ENCODE peak calls at places on chromosomes 5 and 9, in ten cellular contexts. W, X, V, J, Q, Z, T, E, S and B are unnamed samples.
A peak's percentile ranks its signal among the peaks of the same experiment; 100 is the strongest.

GRCh38 chr5:85868070-85868469 is 749.7 kb upstream of the COX7C start:
- DNase-seq in V (no peak), Z (no peak), J (no peak), W (no peak), S (no peak), Q (no peak), E (no peak), T (no peak), X (no peak), B (no peak)

GRCh38 chr5:34998058-34998789 is 49.5 kb downstream of the AGXT2 start:
- DNase-seq in Z (no peak), X (no peak), V (no peak), T (no peak), Q (no peak), S (peak; percentile 57), W (no peak), J (no peak), E (peak; percentile 71), B (no peak)

GRCh38 chr5:157860898-157861894 is 2.3 kb upstream of the CLINT1 start:
- DNase-seq in T (peak; percentile 68), Q (no peak), E (no peak), X (peak; percentile 46), Z (no peak), W (no peak), J (no peak), S (no peak), V (no peak), B (peak; percentile 40)

GRCh38 chr9:124290053-124290581 is 32.4 kb downstream of the NEK6 start:
- DNase-seq in J (no peak), Q (no peak), Z (no peak), V (no peak), W (no peak), T (no peak), E (no peak), S (no peak), X (peak; percentile 80), B (no peak)

GRCh38 chr5:160312139-160312959 is at the start of gene CCNJL:
- DNase-seq in E (peak; percentile 43), W (peak; percentile 58), S (no peak), V (no peak), T (peak; percentile 66), Z (peak; percentile 81), X (no peak), J (peak; percentile 72), Q (no peak), B (peak; percentile 41)

GRCh38 chr5:145854651-145855258 is 18.1 kb downstream of the GRXCR2 start:
- DNase-seq in T (no peak), Q (no peak), X (no peak), S (no peak), J (peak; percentile 45), V (peak; percentile 93), E (peak; percentile 76), Z (no peak), W (peak; percentile 76), B (no peak)

GRCh38 chr5:7779019-7779662 is 71.8 kb downstream of the CFAP90 start:
- DNase-seq in S (no peak), W (no peak), J (no peak), V (peak; percentile 51), Z (no peak), E (no peak), X (no peak), T (no peak), Q (no peak), B (no peak)

GRCh38 chr9:89460551-89460950 is 37.4 kb downstream of the SEMA4D start:
- DNase-seq in T (no peak), J (no peak), Z (no peak), E (no peak), V (no peak), X (no peak), Q (no peak), S (no peak), W (no peak), B (no peak)

GRCh38 chr5:43773032-43773830 is 170.3 kb downstream of the NNT start:
- DNase-seq in J (peak; percentile 25), W (peak; percentile 11), E (peak; percentile 92), X (no peak), Z (no peak), Q (peak; percentile 10), T (no peak), S (peak; percentile 31), V (no peak), B (no peak)

GRCh38 chr5:118006229-118006628 is 982.1 kb downstream of the DTWD2 start:
- DNase-seq in Z (no peak), V (no peak), E (no peak), W (no peak), T (no peak), Q (no peak), S (no peak), X (no peak), J (no peak), B (no peak)

GRCh38 chr9:115353681-115354080 is 235.7 kb upstream of the TNC start:
- DNase-seq in W (no peak), J (no peak), V (no peak), Q (no peak), S (no peak), E (no peak), T (no peak), X (no peak), Z (no peak), B (no peak)

GRCh38 chr9:134666801-134667200 is 25.2 kb downstream of the COL5A1 start:
- DNase-seq in T (no peak), Z (no peak), J (no peak), S (no peak), W (no peak), Q (no peak), V (no peak), E (peak; percentile 26), X (no peak), B (no peak)

GRCh38 chr5:99449786-99450185 is 521.0 kb upstream of the CHD1 start:
- DNase-seq in Z (no peak), V (no peak), E (no peak), T (no peak), W (no peak), S (no peak), X (no peak), Q (no peak), J (peak; percentile 43), B (no peak)

GRCh38 chr5:72543811-72544210 is 36.6 kb upstream of the ZNF366 start:
- DNase-seq in S (no peak), T (no peak), J (no peak), V (no peak), E (peak; percentile 17), Z (no peak), X (no peak), W (no peak), Q (no peak), B (no peak)

GRCh38 chr5:10838038-10838437 is 77.0 kb upstream of the DAP start:
- DNase-seq in X (no peak), Z (no peak), W (no peak), Q (no peak), V (no peak), S (no peak), J (no peak), T (no peak), E (no peak), B (no peak)

GRCh38 chr9:87662808-87663528 is 63.0 kb upstream of the CTSL start:
- DNase-seq in W (peak; percentile 62), V (peak; percentile 52), X (peak; percentile 40), S (peak; percentile 72), J (peak; percentile 80), Q (peak; percentile 81), Z (peak; percentile 81), T (peak; percentile 76), E (peak; percentile 77), B (peak; percentile 60)

GRCh38 chr9:128735373-128735772 is 11.4 kb upstream of the ZDHHC12 start:
- DNase-seq in X (no peak), T (no peak), Z (no peak), J (no peak), S (no peak), W (no peak), Q (no peak), V (no peak), E (no peak), B (no peak)

GRCh38 chr9:108811944-108812343 is 43.8 kb downstream of the ACTL7B start:
- DNase-seq in Z (no peak), W (no peak), V (no peak), E (no peak), T (no peak), J (no peak), X (no peak), S (no peak), Q (no peak), B (no peak)

GRCh38 chr9:123090198-123090896 is 56.9 kb downstream of the GPR21 start:
- DNase-seq in J (no peak), W (no peak), Q (no peak), E (peak; percentile 56), Z (no peak), X (no peak), S (no peak), V (no peak), T (no peak), B (no peak)

GRCh38 chr5:137658324-137658723 is 77.6 kb downstream of the KLHL3 start:
- DNase-seq in X (no peak), V (no peak), E (no peak), W (no peak), Z (no peak), T (no peak), Q (no peak), S (no peak), J (no peak), B (no peak)

GRCh38 chr5:81751836-81752643 is 1.1 kb upstream of the SSBP2 start:
- DNase-seq in W (no peak), T (no peak), Z (no peak), S (no peak), Q (no peak), V (no peak), E (no peak), X (no peak), J (peak; percentile 35), B (peak; percentile 41)